ENCODE peak calls at places on chromosomes 11 and 22, in four cellular contexts. Z, L, H and B are unnamed samples.

GRCh38 chr11:74460481-74461154 is 6.7 kb downstream of the KCNE3 start:
- DNase-seq in Z (peak), L (no peak), H (peak), B (no peak)

GRCh38 chr11:723120-723883 is 17.3 kb downstream of the EPS8L2 start:
- DNase-seq in H (peak), Z (peak), L (no peak), B (peak)

GRCh38 chr22:46241397-46242007 is 8.6 kb downstream of the CDPF1 start:
- DNase-seq in L (no peak), Z (no peak), H (no peak), B (no peak)

GRCh38 chr22:19728836-19729235 is 5.5 kb downstream of the GP1BB start:
- DNase-seq in Z (no peak), L (no peak), H (no peak), B (no peak)

GRCh38 chr11:96134622-96135021 is 208.4 kb downstream of the MAML2 start:
- DNase-seq in H (no peak), L (no peak), Z (peak), B (peak)

GRCh38 chr11:128509990-128510389 is 77.4 kb downstream of the ETS1 start:
- DNase-seq in H (peak), L (no peak), Z (peak), B (no peak)

GRCh38 chr11:13891911-13892310 is 70.6 kb upstream of the SPON1 start:
- DNase-seq in Z (no peak), L (no peak), H (no peak), B (no peak)

GRCh38 chr11:35919244-35919643 is 24.6 kb upstream of the LDLRAD3 start:
- DNase-seq in L (no peak), H (peak), Z (no peak), B (no peak)

GRCh38 chr11:1500466-1501420 is 14.2 kb upstream of the MOB2 start:
- DNase-seq in H (no peak), Z (no peak), L (no peak), B (no peak)

GRCh38 chr22:27420817-27421361 is 380.7 kb downstream of the MN1 start:
- DNase-seq in L (peak), Z (peak), H (peak), B (no peak)

GRCh38 chr22:45010532-45010900 is 711 bp upstream of the PHF21B start:
- DNase-seq in Z (no peak), L (no peak), H (no peak), B (no peak)

GRCh38 chr22:17472886-17473285 is 90.4 kb upstream of the SLC25A18 start:
- DNase-seq in L (no peak), Z (no peak), H (no peak), B (no peak)

GRCh38 chr11:29333993-29334780 is 682.6 kb downstream of the KCNA4 start:
- DNase-seq in Z (peak), L (peak), H (peak), B (peak)

GRCh38 chr11:92226331-92227232 is 2.0 kb downstream of the FAT3 start:
- DNase-seq in Z (peak), H (no peak), L (no peak), B (no peak)